ENCODE peak calls at places on chromosomes 5 and 9, in nine cellular contexts. P is HCT116; M is GM23248; L is mesendoderm; W is CD4-positive, CD25-positive, alpha-beta regulatory T cell; K is psoas muscle; H is ovary; D is breast epithelium; U is naive thymus-derived CD4-positive, alpha-beta T cell. C is an unnamed sample.

GRCh38 chr5:34656001-34656699 is at the start of gene RAI14:
- DNase-seq in H (peak; percentile 84), P (peak; percentile 23), K (peak; percentile 79), U (no peak), L (peak; percentile 92), D (peak; percentile 80), W (no peak), M (peak; percentile 91), C (peak; percentile 53)

GRCh38 chr5:160423025-160423554 is 1.4 kb downstream of the PTTG1 start:
- DNase-seq in H (no peak), K (no peak), M (peak; percentile 25), W (no peak), D (no peak), L (peak; percentile 65), U (no peak), P (no peak), C (no peak)

GRCh38 chr9:85600675-85601263 is 141.0 kb downstream of the AGTPBP1 start:
- DNase-seq in W (peak; percentile 47), M (no peak), P (no peak), L (peak; percentile 90), U (no peak), H (no peak), K (no peak), D (no peak), C (no peak)

GRCh38 chr5:71932649-71933338 is 174.5 kb upstream of the MAP1B start:
- DNase-seq in D (no peak), L (peak; percentile 73), K (peak; percentile 69), H (peak; percentile 45), P (peak; percentile 36), W (no peak), U (no peak), M (peak; percentile 81), C (no peak)

GRCh38 chr5:154194348-154195329 is 4.1 kb downstream of the GALNT10 start:
- DNase-seq in K (no peak), H (no peak), M (peak; percentile 56), L (peak; percentile 89), P (no peak), W (no peak), U (no peak), D (no peak), C (no peak)

GRCh38 chr5:122363623-122364022 is 51.6 kb downstream of the SNCAIP start:
- DNase-seq in D (no peak), K (no peak), P (no peak), M (no peak), W (no peak), U (no peak), H (no peak), L (no peak), C (no peak)

GRCh38 chr5:132228241-132229035 is 785 bp upstream of the P4HA2 start:
- DNase-seq in D (no peak), W (no peak), M (no peak), H (peak; percentile 39), P (no peak), K (no peak), L (no peak), U (no peak), C (no peak)

GRCh38 chr9:136947955-136948510 is 3.0 kb downstream of the C8G start:
- DNase-seq in H (peak; percentile 42), L (peak; percentile 69), U (no peak), D (no peak), P (peak; percentile 35), M (peak; percentile 75), K (peak; percentile 79), W (no peak), C (no peak)

GRCh38 chr5:66769839-66770617 is 173.8 kb downstream of the MAST4 start:
- DNase-seq in P (no peak), U (no peak), M (peak; percentile 25), W (no peak), K (no peak), L (peak; percentile 82), D (no peak), H (no peak), C (no peak)

GRCh38 chr5:135016926-135017325 is 17.1 kb downstream of the PITX1 start:
- DNase-seq in W (no peak), K (peak; percentile 39), L (no peak), P (no peak), U (no peak), D (peak; percentile 38), H (peak; percentile 3), M (no peak), C (no peak)

GRCh38 chr5:171295299-171295698 is 13.7 kb upstream of the TLX3 start:
- DNase-seq in M (no peak), L (no peak), D (no peak), P (no peak), W (no peak), H (no peak), K (no peak), U (no peak), C (no peak)

GRCh38 chr5:127697894-127698600 is 5.1 kb upstream of the CCDC192 start:
- DNase-seq in W (no peak), D (no peak), K (no peak), M (peak; percentile 73), L (no peak), H (no peak), P (peak; percentile 60), U (no peak), C (no peak)

GRCh38 chr5:113281194-113281593 is 153.6 kb downstream of the TSSK1B start:
- DNase-seq in H (no peak), U (no peak), D (no peak), K (no peak), M (no peak), L (no peak), P (no peak), W (no peak), C (no peak)

GRCh38 chr9:13786131-13786530 is 506.6 kb upstream of the MPDZ start:
- DNase-seq in K (peak; percentile 51), W (no peak), P (no peak), L (no peak), U (no peak), H (no peak), D (no peak), M (peak; percentile 32), C (no peak)

GRCh38 chr5:27172708-27173107 is 134.3 kb upstream of the CDH9 start:
- DNase-seq in W (no peak), P (no peak), L (no peak), D (no peak), H (no peak), K (no peak), U (no peak), M (no peak), C (no peak)

GRCh38 chr9:32571969-32572899 is 725 bp downstream of the NDUFB6 start:
- DNase-seq in L (peak; percentile 91), W (peak; percentile 92), M (peak; percentile 90), D (no peak), P (peak; percentile 67), U (peak; percentile 73), K (no peak), H (no peak), C (peak; percentile 37)

GRCh38 chr5:177552839-177553455 is 1.4 kb downstream of the FAM193B start:
- DNase-seq in K (no peak), M (peak; percentile 74), U (no peak), D (no peak), P (no peak), W (no peak), L (no peak), H (no peak), C (no peak)

GRCh38 chr9:34335376-34335775 is 6.0 kb downstream of the NUDT2 start:
- DNase-seq in K (no peak), H (no peak), L (no peak), W (no peak), P (no peak), M (no peak), D (no peak), U (no peak), C (no peak)

GRCh38 chr5:39906146-39906545 is 481.4 kb upstream of the DAB2 start:
- DNase-seq in L (no peak), D (no peak), W (no peak), H (no peak), M (peak; percentile 15), U (no peak), P (no peak), K (no peak), C (no peak)

GRCh38 chr5:112419596-112420110 is 576 bp upstream of the EPB41L4A start:
- DNase-seq in U (no peak), D (peak; percentile 74), W (no peak), M (peak; percentile 38), L (peak; percentile 76), K (peak; percentile 77), H (peak; percentile 62), P (peak; percentile 13), C (peak; percentile 40)

DNA sequence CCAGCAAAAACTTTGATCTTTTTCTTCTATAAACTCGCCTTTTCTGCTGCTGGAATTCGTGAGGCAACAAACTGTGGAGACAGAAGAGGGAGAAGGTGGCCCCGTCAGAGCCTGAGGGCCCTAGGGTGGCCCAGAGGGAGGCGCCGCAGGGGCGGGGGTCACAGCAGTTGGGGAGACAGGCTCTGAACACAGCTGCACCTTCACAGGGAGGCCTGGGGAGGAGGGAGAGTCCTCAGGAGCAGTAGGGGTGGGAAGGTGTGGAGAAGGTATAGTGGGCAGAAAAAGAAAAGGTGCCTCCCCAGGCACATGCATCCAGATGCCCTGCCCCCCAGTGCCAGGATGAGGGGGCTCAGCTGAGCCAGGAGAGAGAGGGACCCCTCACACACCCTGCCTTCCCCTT is 15.1 kb downstream of the PHF19 start:
- DNase-seq in W (no peak), P (no peak), M (no peak), K (no peak), H (no peak), D (no peak), L (no peak), U (no peak), C (no peak)
- H3K36me3 ChIP-seq in W (peaks cover 89% of the 10 kb centered on the region), P (peaks cover 3% of the 10 kb centered on the region), M (peaks cover 4% of the 10 kb centered on the region), K (no peaks in the 10 kb centered on the region), H (no peaks in the 10 kb centered on the region), D (no peaks in the 10 kb centered on the region), L (no peaks in the 10 kb centered on the region), U (peaks cover 92% of the 10 kb centered on the region), C (peaks cover 54% of the 10 kb centered on the region)

GRCh38 chr5:180990086-180990888 is 1.6 kb downstream of the BTNL3 start:
- DNase-seq in D (no peak), H (no peak), U (no peak), M (no peak), P (no peak), L (no peak), W (no peak), K (no peak), C (peak; percentile 32)
- H3K4me3 ChIP-seq in D (no peak overlapping the region), H (no peak overlapping the region), U (no peak overlapping the region), M (no peak overlapping the region), P (no peak overlapping the region), L (no peak overlapping the region), W (no peak overlapping the region), K (no peak overlapping the region), C (peak overlapping the region; percentile 49)

DNA sequence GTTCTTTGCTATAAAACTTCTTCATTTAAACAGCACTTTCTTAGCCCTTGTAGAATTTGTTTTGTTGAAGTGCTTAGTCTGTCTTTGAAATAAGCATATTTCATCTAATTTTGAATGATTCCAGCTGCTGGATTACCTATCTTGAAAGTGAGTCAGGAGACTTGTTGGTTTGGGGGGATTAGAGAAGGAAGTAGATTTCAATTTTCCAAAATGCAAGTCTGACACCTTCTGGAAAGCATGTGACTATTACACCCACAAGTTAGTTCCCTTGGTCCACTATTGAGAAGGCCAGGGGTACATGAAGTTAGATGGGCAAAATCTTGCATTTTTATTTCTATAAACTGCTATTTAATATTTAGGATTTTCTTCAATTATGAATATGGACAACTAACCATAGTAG is 96.4 kb upstream of the RANBP3L start:
- DNase-seq in W (no peak), L (peak; percentile 72), M (peak; percentile 56), H (no peak), D (no peak), K (no peak), P (peak; percentile 28), U (no peak), C (no peak)
- H3K36me3 ChIP-seq in W (no peaks in the 10 kb centered on the region), L (no peaks in the 10 kb centered on the region), M (no peaks in the 10 kb centered on the region), H (no peaks in the 10 kb centered on the region), D (no peaks in the 10 kb centered on the region), K (no peaks in the 10 kb centered on the region), P (no peaks in the 10 kb centered on the region), U (no peaks in the 10 kb centered on the region), C (no peaks in the 10 kb centered on the region)

GRCh38 chr5:109998717-109999116 is 309.0 kb downstream of the MAN2A1 start:
- DNase-seq in L (no peak), H (no peak), U (no peak), K (no peak), W (no peak), M (peak; percentile 28), P (no peak), D (no peak), C (no peak)
- H3K4me3 ChIP-seq in L (no peak overlapping the region), H (no peak overlapping the region), U (no peak overlapping the region), K (no peak overlapping the region), W (no peak overlapping the region), M (no peak overlapping the region), P (no peak overlapping the region), D (no peak overlapping the region), C (no peak overlapping the region)